ENCODE peak calls at places on chromosomes 12 and 14, in five cellular contexts. One of them, this sample, is unnamed.

GRCh38 chr12:30019386-30020140 is 235.8 kb upstream of the TMTC1 start:
- DNase-seq in cardiac muscle cell: no peak
- DNase-seq in heart left ventricle: no peak
- DNase-seq in fibroblast of the aortic adventitia: no peak
- DNase-seq in gastrocnemius medialis: no peak
- DNase-seq in this sample: no peak

GRCh38 chr12:1529862-1530591 is 64.4 kb downstream of the FBXL14 start:
- DNase-seq in cardiac muscle cell: no peak
- DNase-seq in heart left ventricle: no peak
- DNase-seq in fibroblast of the aortic adventitia: no peak
- DNase-seq in gastrocnemius medialis: no peak
- DNase-seq in this sample: no peak

GRCh38 chr12:55722948-55723347 is 2.8 kb downstream of the RDH5 start:
- DNase-seq in cardiac muscle cell: no peak
- DNase-seq in heart left ventricle: no peak
- DNase-seq in fibroblast of the aortic adventitia: no peak
- DNase-seq in gastrocnemius medialis: peak
- DNase-seq in this sample: no peak

GRCh38 chr14:77025744-77026165 is 2.8 kb downstream of the IRF2BPL start:
- DNase-seq in cardiac muscle cell: no peak
- DNase-seq in heart left ventricle: no peak
- DNase-seq in fibroblast of the aortic adventitia: no peak
- DNase-seq in gastrocnemius medialis: peak
- DNase-seq in this sample: no peak

GRCh38 chr12:70664463-70664862 is 27.2 kb upstream of the PTPRB start:
- DNase-seq in cardiac muscle cell: peak
- DNase-seq in heart left ventricle: no peak
- DNase-seq in fibroblast of the aortic adventitia: peak
- DNase-seq in gastrocnemius medialis: no peak
- DNase-seq in this sample: no peak

GRCh38 chr12:1838223-1838993 is 18.0 kb downstream of the LRTM2 start:
- DNase-seq in cardiac muscle cell: no peak
- DNase-seq in heart left ventricle: peak
- DNase-seq in fibroblast of the aortic adventitia: no peak
- DNase-seq in gastrocnemius medialis: no peak
- DNase-seq in this sample: no peak

GRCh38 chr12:25388216-25388615 is 137.5 kb upstream of the KRAS start:
- DNase-seq in cardiac muscle cell: no peak
- DNase-seq in heart left ventricle: no peak
- DNase-seq in fibroblast of the aortic adventitia: no peak
- DNase-seq in gastrocnemius medialis: no peak
- DNase-seq in this sample: no peak

GRCh38 chr14:103734081-103734888 is 18.7 kb downstream of the ZFYVE21 start:
- DNase-seq in cardiac muscle cell: no peak
- DNase-seq in heart left ventricle: peak
- DNase-seq in fibroblast of the aortic adventitia: no peak
- DNase-seq in gastrocnemius medialis: no peak
- DNase-seq in this sample: no peak

GRCh38 chr14:75339059-75339458 is 60.4 kb downstream of the FOS start:
- DNase-seq in cardiac muscle cell: peak
- DNase-seq in heart left ventricle: no peak
- DNase-seq in fibroblast of the aortic adventitia: no peak
- DNase-seq in gastrocnemius medialis: no peak
- DNase-seq in this sample: peak

GRCh38 chr14:55160989-55161388 is 30.4 kb downstream of the DLGAP5 start:
- DNase-seq in cardiac muscle cell: peak
- DNase-seq in heart left ventricle: no peak
- DNase-seq in fibroblast of the aortic adventitia: peak
- DNase-seq in gastrocnemius medialis: no peak
- DNase-seq in this sample: peak

GRCh38 chr12:28222081-28222700 is 31.9 kb downstream of the CCDC91 start:
- DNase-seq in cardiac muscle cell: no peak
- DNase-seq in heart left ventricle: peak
- DNase-seq in fibroblast of the aortic adventitia: no peak
- DNase-seq in gastrocnemius medialis: no peak
- DNase-seq in this sample: no peak

GRCh38 chr12:46269429-46270241 is 792 bp upstream of the SLC38A1 start:
- DNase-seq in cardiac muscle cell: no peak
- DNase-seq in heart left ventricle: no peak
- DNase-seq in fibroblast of the aortic adventitia: no peak
- DNase-seq in gastrocnemius medialis: no peak
- DNase-seq in this sample: peak

DNA sequence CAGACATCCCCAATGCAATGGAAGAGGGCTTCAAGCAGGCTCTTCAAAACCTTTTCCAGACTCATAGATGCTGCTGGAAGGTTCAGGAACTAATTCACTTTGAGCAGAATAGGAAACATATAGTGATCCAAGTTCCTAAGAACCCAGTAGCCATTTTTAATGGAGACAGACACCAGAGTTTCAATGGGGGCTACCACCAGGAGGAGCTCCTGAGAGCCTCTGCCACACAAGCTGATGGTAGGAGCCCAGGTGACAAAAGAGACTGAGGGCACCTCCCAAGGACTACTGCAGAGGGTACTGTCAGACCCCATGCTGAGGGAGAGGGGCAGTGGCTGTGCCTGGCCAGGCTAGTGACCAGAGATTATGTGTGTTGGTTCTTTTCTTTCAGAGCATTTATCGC is 45.9 kb downstream of the IFNG start:
- DNase-seq in cardiac muscle cell: no peak
- DNase-seq in heart left ventricle: no peak
- DNase-seq in fibroblast of the aortic adventitia: no peak
- DNase-seq in gastrocnemius medialis: no peak
- DNase-seq in this sample: no peak
- TF ChIP-seq CTCF in cardiac muscle cell: peak
- TF ChIP-seq CTCF in heart left ventricle: no peak
- TF ChIP-seq CTCF in fibroblast of the aortic adventitia: peak
- TF ChIP-seq CTCF in gastrocnemius medialis: no peak
- TF ChIP-seq CTCF in this sample: peak

GRCh38 chr12:49091056-49091835 is 3.4 kb downstream of the DHH start:
- DNase-seq in cardiac muscle cell: no peak
- DNase-seq in heart left ventricle: peak
- DNase-seq in fibroblast of the aortic adventitia: no peak
- DNase-seq in gastrocnemius medialis: no peak
- DNase-seq in this sample: no peak

GRCh38 chr12:49088190-49088931 is 6.2 kb downstream of the DHH start:
- DNase-seq in cardiac muscle cell: peak
- DNase-seq in heart left ventricle: peak
- DNase-seq in fibroblast of the aortic adventitia: peak
- DNase-seq in gastrocnemius medialis: peak
- DNase-seq in this sample: peak

GRCh38 chr12:49089831-49090773 is 4.5 kb downstream of the DHH start:
- DNase-seq in cardiac muscle cell: peak
- DNase-seq in heart left ventricle: peak
- DNase-seq in fibroblast of the aortic adventitia: peak
- DNase-seq in gastrocnemius medialis: no peak
- DNase-seq in this sample: peak

GRCh38 chr12:49086116-49086515 is 8.5 kb downstream of the DHH start:
- DNase-seq in cardiac muscle cell: peak
- DNase-seq in heart left ventricle: no peak
- DNase-seq in fibroblast of the aortic adventitia: no peak
- DNase-seq in gastrocnemius medialis: no peak
- DNase-seq in this sample: peak

DNA sequence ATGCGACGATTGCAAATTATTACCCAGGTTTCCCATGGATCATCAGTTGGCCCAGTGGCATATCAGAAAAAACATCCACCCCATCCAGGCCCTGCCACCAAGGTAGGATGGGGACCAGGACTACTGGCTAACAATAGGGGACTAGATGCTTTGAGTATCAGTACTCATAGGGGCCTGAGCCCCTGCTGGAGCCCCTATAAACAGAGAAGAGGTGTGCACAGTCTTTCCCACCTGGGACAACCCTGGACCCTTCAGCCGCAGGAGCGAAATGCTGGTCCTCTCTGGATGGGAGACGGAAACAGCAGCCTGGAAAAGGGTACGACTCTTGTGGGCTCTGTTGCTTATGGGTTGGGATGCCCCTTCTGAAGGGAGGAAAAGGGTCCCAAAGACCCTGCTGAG is 5.7 kb downstream of the DHH start:
- DNase-seq in cardiac muscle cell: no peak
- DNase-seq in heart left ventricle: peak
- DNase-seq in fibroblast of the aortic adventitia: no peak
- DNase-seq in gastrocnemius medialis: no peak
- DNase-seq in this sample: no peak
- H3K4me3 ChIP-seq in cardiac muscle cell: no peak
- H3K4me3 ChIP-seq in heart left ventricle: no peak
- H3K4me3 ChIP-seq in fibroblast of the aortic adventitia: no peak
- H3K4me3 ChIP-seq in gastrocnemius medialis: no peak
- H3K4me3 ChIP-seq in this sample: no peak

GRCh38 chr14:84493779-84494178 is 1036.2 kb upstream of the FLRT2 start:
- DNase-seq in cardiac muscle cell: peak
- DNase-seq in heart left ventricle: no peak
- DNase-seq in fibroblast of the aortic adventitia: no peak
- DNase-seq in gastrocnemius medialis: no peak
- DNase-seq in this sample: no peak
- TF ChIP-seq CTCF in cardiac muscle cell: no peak
- TF ChIP-seq CTCF in heart left ventricle: no peak
- TF ChIP-seq CTCF in fibroblast of the aortic adventitia: no peak
- TF ChIP-seq CTCF in gastrocnemius medialis: no peak
- TF ChIP-seq CTCF in this sample: no peak

DNA sequence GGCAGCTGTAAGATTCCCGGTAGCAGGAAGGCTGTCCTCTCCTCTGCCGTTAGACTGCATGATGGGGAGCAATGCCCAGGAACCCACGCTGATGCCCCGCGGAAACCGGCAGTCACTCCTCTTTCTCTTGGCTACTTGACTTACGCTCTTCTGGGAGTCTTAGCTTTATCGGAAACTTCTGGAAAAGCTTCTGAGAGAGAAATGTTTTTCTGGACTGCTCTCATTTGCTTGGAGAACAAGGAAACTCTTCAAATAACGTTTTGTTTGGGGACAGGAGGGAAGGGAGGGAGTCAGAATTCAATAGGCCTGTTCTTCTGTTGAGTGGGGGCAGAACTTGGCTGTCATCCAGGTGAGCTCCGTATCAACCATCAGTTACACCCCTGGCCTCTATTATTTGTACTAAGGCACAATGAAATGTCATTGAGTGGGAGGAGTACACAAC is 128.0 kb upstream of the MAX start:
- DNase-seq in cardiac muscle cell: peak
- DNase-seq in heart left ventricle: no peak
- DNase-seq in fibroblast of the aortic adventitia: peak
- DNase-seq in gastrocnemius medialis: no peak
- DNase-seq in this sample: peak
- H3K4me3 ChIP-seq in cardiac muscle cell: no peak
- H3K4me3 ChIP-seq in heart left ventricle: peak
- H3K4me3 ChIP-seq in fibroblast of the aortic adventitia: no peak
- H3K4me3 ChIP-seq in gastrocnemius medialis: peak
- H3K4me3 ChIP-seq in this sample: no peak

GRCh38 chr14:33617154-33617553 is 333.7 kb downstream of the EGLN3 start:
- DNase-seq in cardiac muscle cell: peak
- DNase-seq in heart left ventricle: no peak
- DNase-seq in fibroblast of the aortic adventitia: peak
- DNase-seq in gastrocnemius medialis: no peak
- DNase-seq in this sample: peak

GRCh38 chr14:33612184-33612479 is 338.7 kb downstream of the EGLN3 start:
- DNase-seq in cardiac muscle cell: no peak
- DNase-seq in heart left ventricle: no peak
- DNase-seq in fibroblast of the aortic adventitia: no peak
- DNase-seq in gastrocnemius medialis: no peak
- DNase-seq in this sample: no peak

GRCh38 chr14:33610121-33610520 is 340.8 kb downstream of the EGLN3 start:
- DNase-seq in cardiac muscle cell: no peak
- DNase-seq in heart left ventricle: no peak
- DNase-seq in fibroblast of the aortic adventitia: no peak
- DNase-seq in gastrocnemius medialis: no peak
- DNase-seq in this sample: no peak

GRCh38 chr14:33611405-33612183 is 339.3 kb downstream of the EGLN3 start:
- DNase-seq in cardiac muscle cell: peak
- DNase-seq in heart left ventricle: no peak
- DNase-seq in fibroblast of the aortic adventitia: peak
- DNase-seq in gastrocnemius medialis: no peak
- DNase-seq in this sample: peak
- TF ChIP-seq CTCF in cardiac muscle cell: no peak
- TF ChIP-seq CTCF in heart left ventricle: no peak
- TF ChIP-seq CTCF in fibroblast of the aortic adventitia: no peak
- TF ChIP-seq CTCF in gastrocnemius medialis: no peak
- TF ChIP-seq CTCF in this sample: no peak

GRCh38 chr14:78840898-78841297 is 670.7 kb downstream of the NRXN3 start:
- DNase-seq in cardiac muscle cell: no peak
- DNase-seq in heart left ventricle: no peak
- DNase-seq in fibroblast of the aortic adventitia: no peak
- DNase-seq in gastrocnemius medialis: no peak
- DNase-seq in this sample: no peak

GRCh38 chr14:78835909-78836308 is 665.7 kb downstream of the NRXN3 start:
- DNase-seq in cardiac muscle cell: no peak
- DNase-seq in heart left ventricle: no peak
- DNase-seq in fibroblast of the aortic adventitia: no peak
- DNase-seq in gastrocnemius medialis: no peak
- DNase-seq in this sample: no peak

GRCh38 chr14:78836777-78837176 is 666.6 kb downstream of the NRXN3 start:
- DNase-seq in cardiac muscle cell: peak
- DNase-seq in heart left ventricle: no peak
- DNase-seq in fibroblast of the aortic adventitia: peak
- DNase-seq in gastrocnemius medialis: peak
- DNase-seq in this sample: peak

GRCh38 chr14:78829274-78829673 is 659.1 kb downstream of the NRXN3 start:
- DNase-seq in cardiac muscle cell: no peak
- DNase-seq in heart left ventricle: no peak
- DNase-seq in fibroblast of the aortic adventitia: no peak
- DNase-seq in gastrocnemius medialis: no peak
- DNase-seq in this sample: no peak

DNA sequence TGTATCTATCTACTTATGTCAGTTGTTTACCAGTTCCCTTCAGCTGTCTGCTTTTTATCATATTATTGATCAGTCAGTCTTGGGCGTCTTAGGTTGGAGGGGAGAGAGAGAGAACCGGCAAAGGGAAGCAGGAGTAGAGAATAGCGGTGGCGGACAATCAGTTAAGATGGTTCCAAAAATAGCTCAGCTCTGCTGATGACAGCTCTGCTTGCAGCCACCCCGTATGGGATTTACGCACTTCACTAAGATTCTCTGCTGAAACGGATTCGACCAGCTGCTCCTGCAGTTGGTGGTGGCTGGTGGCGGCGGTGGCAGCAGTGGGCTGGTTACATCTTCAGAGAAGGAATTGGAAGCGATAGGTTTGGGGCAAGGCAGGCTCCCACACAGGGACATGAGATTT is 664.9 kb downstream of the NRXN3 start:
- DNase-seq in cardiac muscle cell: no peak
- DNase-seq in heart left ventricle: no peak
- DNase-seq in fibroblast of the aortic adventitia: no peak
- DNase-seq in gastrocnemius medialis: no peak
- DNase-seq in this sample: no peak
- H3K4me3 ChIP-seq in cardiac muscle cell: peak
- H3K4me3 ChIP-seq in heart left ventricle: no peak
- H3K4me3 ChIP-seq in fibroblast of the aortic adventitia: no peak
- H3K4me3 ChIP-seq in gastrocnemius medialis: no peak
- H3K4me3 ChIP-seq in this sample: no peak